ENCODE peak calls at places on chromosomes 2 and 18, in eight cellular contexts. One of them, this sample, is unnamed. For H3K4me1 and H3K9me3, the result is how much of the 10 kb centered on the place peaks cover.

GRCh38 chr2:167310442-167310841 is 422.2 kb downstream of the XIRP2 start:
- DNase-seq in mammary epithelial cell: no peak
- DNase-seq in K562: no peak
- DNase-seq in thoracic aorta: no peak
- DNase-seq in mesenchymal stem cell: no peak
- DNase-seq in lung: no peak
- DNase-seq in psoas muscle: no peak
- DNase-seq in cardiac muscle cell: peak
- DNase-seq in this sample: no peak

GRCh38 chr2:73265298-73266060 is 18.8 kb downstream of the FBXO41 start:
- DNase-seq in psoas muscle: no peak
- DNase-seq in K562: no peak
- DNase-seq in cardiac muscle cell: no peak
- DNase-seq in mesenchymal stem cell: no peak
- DNase-seq in thoracic aorta: no peak
- DNase-seq in lung: no peak
- DNase-seq in mammary epithelial cell: no peak
- DNase-seq in this sample: no peak

GRCh38 chr2:45289997-45290673 is 280.9 kb upstream of the SIX2 start:
- DNase-seq in mesenchymal stem cell: no peak
- DNase-seq in K562: no peak
- DNase-seq in cardiac muscle cell: no peak
- DNase-seq in psoas muscle: no peak
- DNase-seq in lung: no peak
- DNase-seq in thoracic aorta: no peak
- DNase-seq in mammary epithelial cell: no peak
- DNase-seq in this sample: no peak

GRCh38 chr2:95034221-95034620 is 8.7 kb downstream of the MAL start:
- DNase-seq in psoas muscle: no peak
- DNase-seq in mammary epithelial cell: peak
- DNase-seq in thoracic aorta: no peak
- DNase-seq in cardiac muscle cell: no peak
- DNase-seq in mesenchymal stem cell: no peak
- DNase-seq in K562: no peak
- DNase-seq in lung: no peak
- DNase-seq in this sample: no peak

GRCh38 chr18:80213173-80213572 is 34.1 kb downstream of the PARD6G start:
- DNase-seq in psoas muscle: no peak
- DNase-seq in cardiac muscle cell: no peak
- DNase-seq in mesenchymal stem cell: peak
- DNase-seq in lung: no peak
- DNase-seq in K562: no peak
- DNase-seq in thoracic aorta: no peak
- DNase-seq in mammary epithelial cell: no peak
- DNase-seq in this sample: no peak

GRCh38 chr2:216130346-216130951 is 21.3 kb downstream of the XRCC5 start:
- DNase-seq in mammary epithelial cell: no peak
- DNase-seq in K562: no peak
- DNase-seq in psoas muscle: no peak
- DNase-seq in lung: no peak
- DNase-seq in cardiac muscle cell: no peak
- DNase-seq in mesenchymal stem cell: peak
- DNase-seq in thoracic aorta: no peak
- DNase-seq in this sample: no peak

GRCh38 chr18:61869631-61870030 is 23.2 kb downstream of the RNF152 start:
- DNase-seq in K562: no peak
- DNase-seq in cardiac muscle cell: no peak
- DNase-seq in mesenchymal stem cell: peak
- DNase-seq in psoas muscle: no peak
- DNase-seq in thoracic aorta: no peak
- DNase-seq in lung: no peak
- DNase-seq in mammary epithelial cell: no peak
- DNase-seq in this sample: no peak

GRCh38 chr2:230723363-230723762 is 10.7 kb downstream of the CAB39 start:
- DNase-seq in cardiac muscle cell: no peak
- DNase-seq in lung: no peak
- DNase-seq in psoas muscle: no peak
- DNase-seq in K562: no peak
- DNase-seq in mesenchymal stem cell: no peak
- DNase-seq in mammary epithelial cell: no peak
- DNase-seq in thoracic aorta: no peak
- DNase-seq in this sample: no peak

GRCh38 chr2:180203972-180204371 is 196.9 kb upstream of the CWC22 start:
- DNase-seq in psoas muscle: peak
- DNase-seq in K562: no peak
- DNase-seq in cardiac muscle cell: no peak
- DNase-seq in mesenchymal stem cell: peak
- DNase-seq in thoracic aorta: no peak
- DNase-seq in mammary epithelial cell: peak
- DNase-seq in lung: no peak
- DNase-seq in this sample: no peak

GRCh38 chr18:33820517-33821368 is 242.7 kb downstream of the ASXL3 start:
- DNase-seq in lung: no peak
- DNase-seq in cardiac muscle cell: no peak
- DNase-seq in psoas muscle: no peak
- DNase-seq in thoracic aorta: no peak
- DNase-seq in K562: no peak
- DNase-seq in mesenchymal stem cell: no peak
- DNase-seq in mammary epithelial cell: no peak
- DNase-seq in this sample: no peak

GRCh38 chr2:96393989-96394761 is 58.6 kb downstream of the NCAPH start:
- DNase-seq in cardiac muscle cell: no peak
- DNase-seq in mesenchymal stem cell: no peak
- DNase-seq in mammary epithelial cell: no peak
- DNase-seq in lung: no peak
- DNase-seq in K562: no peak
- DNase-seq in psoas muscle: no peak
- DNase-seq in thoracic aorta: no peak
- DNase-seq in this sample: no peak

GRCh38 chr2:184596819-184597411 is 1.4 kb upstream of the ZNF804A start:
- DNase-seq in cardiac muscle cell: no peak
- DNase-seq in psoas muscle: no peak
- DNase-seq in thoracic aorta: no peak
- DNase-seq in K562: no peak
- DNase-seq in lung: no peak
- DNase-seq in mesenchymal stem cell: peak
- DNase-seq in mammary epithelial cell: no peak
- DNase-seq in this sample: peak

GRCh38 chr18:50649821-50650220 is 89.9 kb downstream of the MAPK4 start:
- DNase-seq in lung: peak
- DNase-seq in K562: no peak
- DNase-seq in psoas muscle: peak
- DNase-seq in mesenchymal stem cell: no peak
- DNase-seq in thoracic aorta: peak
- DNase-seq in cardiac muscle cell: peak
- DNase-seq in mammary epithelial cell: peak
- DNase-seq in this sample: no peak

GRCh38 chr2:111667542-111668273 is 216.3 kb downstream of the ANAPC1 start:
- DNase-seq in mammary epithelial cell: peak
- DNase-seq in K562: no peak
- DNase-seq in mesenchymal stem cell: peak
- DNase-seq in psoas muscle: no peak
- DNase-seq in thoracic aorta: no peak
- DNase-seq in cardiac muscle cell: peak
- DNase-seq in lung: peak
- DNase-seq in this sample: no peak

GRCh38 chr18:7950380-7951143 is 383.4 kb downstream of the PTPRM start:
- DNase-seq in lung: no peak
- DNase-seq in thoracic aorta: no peak
- DNase-seq in mammary epithelial cell: peak
- DNase-seq in cardiac muscle cell: no peak
- DNase-seq in K562: peak
- DNase-seq in mesenchymal stem cell: peak
- DNase-seq in psoas muscle: no peak
- DNase-seq in this sample: no peak

GRCh38 chr2:143205106-143205764 is 76.0 kb downstream of the ARHGAP15 start:
- DNase-seq in psoas muscle: no peak
- DNase-seq in cardiac muscle cell: no peak
- DNase-seq in mesenchymal stem cell: peak
- DNase-seq in K562: no peak
- DNase-seq in lung: no peak
- DNase-seq in thoracic aorta: no peak
- DNase-seq in mammary epithelial cell: peak
- DNase-seq in this sample: peak

GRCh38 chr2:41706261-41706660 is 341.6 kb upstream of the PKDCC start:
- DNase-seq in thoracic aorta: no peak
- DNase-seq in mesenchymal stem cell: no peak
- DNase-seq in lung: no peak
- DNase-seq in K562: no peak
- DNase-seq in mammary epithelial cell: no peak
- DNase-seq in psoas muscle: no peak
- DNase-seq in cardiac muscle cell: no peak
- DNase-seq in this sample: no peak

GRCh38 chr2:113757059-113757657 is 716 bp upstream of the SLC35F5 start:
- DNase-seq in K562: peak
- DNase-seq in mesenchymal stem cell: no peak
- DNase-seq in mammary epithelial cell: no peak
- DNase-seq in cardiac muscle cell: no peak
- DNase-seq in psoas muscle: no peak
- DNase-seq in lung: no peak
- DNase-seq in thoracic aorta: no peak
- DNase-seq in this sample: no peak

GRCh38 chr2:207236156-207236935 is 70.6 kb upstream of the KLF7 start:
- DNase-seq in lung: no peak
- DNase-seq in mesenchymal stem cell: no peak
- DNase-seq in thoracic aorta: no peak
- DNase-seq in cardiac muscle cell: no peak
- DNase-seq in mammary epithelial cell: no peak
- DNase-seq in K562: no peak
- DNase-seq in psoas muscle: no peak
- DNase-seq in this sample: no peak
- H3K4me1 ChIP-seq in lung: under half
- H3K4me1 ChIP-seq in mesenchymal stem cell: under half
- H3K4me1 ChIP-seq in thoracic aorta: under half
- H3K4me1 ChIP-seq in cardiac muscle cell: under half
- H3K4me1 ChIP-seq in mammary epithelial cell: under half
- H3K4me1 ChIP-seq in K562: under half
- H3K4me1 ChIP-seq in psoas muscle: under half
- H3K4me1 ChIP-seq in this sample: under half

DNA sequence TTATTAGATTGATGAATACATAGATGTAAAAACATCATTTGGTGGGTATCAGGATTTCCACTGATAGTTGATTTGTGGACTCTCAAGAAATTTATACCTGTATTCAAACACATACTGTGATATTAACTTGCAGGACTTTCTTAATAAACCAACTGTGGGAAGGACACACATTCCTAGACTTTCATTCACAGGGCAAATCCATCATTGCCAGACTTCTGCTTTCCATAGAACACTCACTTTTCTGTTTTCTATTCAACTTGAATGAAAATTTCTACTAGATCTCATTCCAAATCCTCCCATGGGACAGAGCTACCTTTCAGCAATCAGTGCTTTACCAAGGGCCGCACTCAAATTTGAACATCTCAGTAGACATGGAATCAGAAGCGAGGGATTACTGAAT is 612.5 kb downstream of the IRS1 start:
- DNase-seq in psoas muscle: no peak
- DNase-seq in mammary epithelial cell: no peak
- DNase-seq in mesenchymal stem cell: no peak
- DNase-seq in cardiac muscle cell: no peak
- DNase-seq in lung: no peak
- DNase-seq in thoracic aorta: no peak
- DNase-seq in K562: no peak
- DNase-seq in this sample: peak
- H3K27ac ChIP-seq in psoas muscle: no peak
- H3K27ac ChIP-seq in mammary epithelial cell: no peak
- H3K27ac ChIP-seq in mesenchymal stem cell: no peak
- H3K27ac ChIP-seq in cardiac muscle cell: no peak
- H3K27ac ChIP-seq in lung: no peak
- H3K27ac ChIP-seq in thoracic aorta: no peak
- H3K27ac ChIP-seq in K562: no peak
- H3K27ac ChIP-seq in this sample: peak

GRCh38 chr18:55838322-55838721 is 250.3 kb upstream of the TCF4 start:
- DNase-seq in mammary epithelial cell: no peak
- DNase-seq in thoracic aorta: no peak
- DNase-seq in mesenchymal stem cell: no peak
- DNase-seq in lung: no peak
- DNase-seq in K562: peak
- DNase-seq in cardiac muscle cell: no peak
- DNase-seq in psoas muscle: no peak
- DNase-seq in this sample: no peak

GRCh38 chr18:55838841-55839240 is 250.8 kb upstream of the TCF4 start:
- DNase-seq in psoas muscle: no peak
- DNase-seq in K562: no peak
- DNase-seq in thoracic aorta: no peak
- DNase-seq in mammary epithelial cell: peak
- DNase-seq in cardiac muscle cell: no peak
- DNase-seq in mesenchymal stem cell: no peak
- DNase-seq in lung: no peak
- DNase-seq in this sample: no peak

GRCh38 chr18:55830490-55830889 is 242.5 kb upstream of the TCF4 start:
- DNase-seq in psoas muscle: no peak
- DNase-seq in thoracic aorta: no peak
- DNase-seq in K562: no peak
- DNase-seq in mesenchymal stem cell: no peak
- DNase-seq in lung: peak
- DNase-seq in mammary epithelial cell: peak
- DNase-seq in cardiac muscle cell: no peak
- DNase-seq in this sample: no peak

GRCh38 chr18:55839350-55839749 is 251.4 kb upstream of the TCF4 start:
- DNase-seq in K562: no peak
- DNase-seq in psoas muscle: no peak
- DNase-seq in cardiac muscle cell: no peak
- DNase-seq in lung: no peak
- DNase-seq in thoracic aorta: no peak
- DNase-seq in mesenchymal stem cell: no peak
- DNase-seq in mammary epithelial cell: peak
- DNase-seq in this sample: no peak

DNA sequence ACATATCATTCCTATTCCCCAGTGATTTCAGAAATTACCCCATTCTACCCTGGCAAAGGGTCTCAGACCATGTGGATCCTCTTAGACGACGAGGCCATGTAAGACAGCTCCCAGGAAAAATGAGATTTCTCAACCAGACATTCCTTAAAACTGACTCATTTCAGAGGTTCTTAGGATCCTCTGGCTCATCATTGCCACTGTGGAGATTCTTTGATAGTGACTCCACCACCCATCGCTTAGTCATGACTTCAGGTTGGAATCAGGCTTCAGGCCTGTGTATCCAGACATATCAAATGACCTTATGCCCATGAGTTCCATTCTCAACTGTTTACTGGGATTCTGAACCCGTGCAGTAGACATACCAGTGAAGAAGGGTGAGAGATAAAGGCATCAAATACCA is 245.6 kb upstream of the TCF4 start:
- DNase-seq in psoas muscle: no peak
- DNase-seq in lung: no peak
- DNase-seq in cardiac muscle cell: no peak
- DNase-seq in mammary epithelial cell: peak
- DNase-seq in K562: no peak
- DNase-seq in thoracic aorta: no peak
- DNase-seq in mesenchymal stem cell: peak
- DNase-seq in this sample: peak
- H3K9me3 ChIP-seq in psoas muscle: under half
- H3K9me3 ChIP-seq in lung: under half
- H3K9me3 ChIP-seq in cardiac muscle cell: under half
- H3K9me3 ChIP-seq in mammary epithelial cell: under half
- H3K9me3 ChIP-seq in K562: under half
- H3K9me3 ChIP-seq in thoracic aorta: under half
- H3K9me3 ChIP-seq in mesenchymal stem cell: under half
- H3K9me3 ChIP-seq in this sample: under half

GRCh38 chr2:150856596-150857281 is 369.3 kb upstream of the RND3 start:
- DNase-seq in lung: no peak
- DNase-seq in K562: no peak
- DNase-seq in mammary epithelial cell: peak
- DNase-seq in cardiac muscle cell: no peak
- DNase-seq in thoracic aorta: no peak
- DNase-seq in mesenchymal stem cell: no peak
- DNase-seq in psoas muscle: no peak
- DNase-seq in this sample: no peak
- H3K4me1 ChIP-seq in lung: under half
- H3K4me1 ChIP-seq in K562: under half
- H3K4me1 ChIP-seq in mammary epithelial cell: under half
- H3K4me1 ChIP-seq in cardiac muscle cell: under half
- H3K4me1 ChIP-seq in thoracic aorta: under half
- H3K4me1 ChIP-seq in mesenchymal stem cell: under half
- H3K4me1 ChIP-seq in psoas muscle: under half
- H3K4me1 ChIP-seq in this sample: under half